ENCODE peak calls at places on chromosomes 3 and 15, in six cellular contexts. T is brain microvascular endothelial cell; R is choroid plexus epithelial cell; B is GM12892; U is HFFc6; A is CD4-positive, alpha-beta T cell. S is an unnamed sample.

GRCh38 chr3:129824926-129825541 is 68.5 kb downstream of the TMCC1 start:
- DNase-seq in B (no peak), A (peak), R (peak), U (peak), T (no peak), S (peak)

GRCh38 chr3:141575879-141576743 is 89.3 kb downstream of the RASA2 start:
- DNase-seq in U (peak), T (no peak), B (no peak), R (peak), A (no peak), S (no peak)

GRCh38 chr3:48561045-48561736 is 2.4 kb downstream of the UCN2 start:
- DNase-seq in T (peak), A (no peak), R (peak), B (no peak), U (peak), S (no peak)

GRCh38 chr15:52558196-52558595 is 10.6 kb downstream of the ARPP19 start:
- DNase-seq in U (peak), R (peak), A (peak), B (no peak), T (peak), S (peak)

GRCh38 chr3:101640256-101640655 is 36.7 kb downstream of the ZBTB11 start:
- DNase-seq in A (no peak), T (no peak), U (no peak), R (no peak), B (no peak), S (no peak)

GRCh38 chr15:63080638-63081250 is 38.2 kb downstream of the TPM1 start:
- DNase-seq in B (no peak), A (no peak), U (no peak), T (no peak), R (no peak), S (no peak)

GRCh38 chr3:141643391-141643790 is 94.7 kb upstream of the RNF7 start:
- DNase-seq in T (no peak), A (no peak), B (no peak), U (peak), R (peak), S (no peak)

GRCh38 chr3:44969170-44969569 is 6.8 kb downstream of the ZDHHC3 start:
- DNase-seq in B (no peak), U (no peak), T (no peak), A (no peak), R (no peak), S (peak)

GRCh38 chr15:78149805-78150751 is 916 bp downstream of the IDH3A start:
- DNase-seq in A (no peak), T (no peak), U (no peak), R (peak), B (no peak), S (no peak)

GRCh38 chr15:32794973-32795372 is 77.2 kb downstream of the GREM1 start:
- DNase-seq in B (no peak), A (no peak), R (peak), U (no peak), T (no peak), S (no peak)

GRCh38 chr3:126349611-126350501 is 7.4 kb downstream of the KLF15 start:
- DNase-seq in U (no peak), A (no peak), T (no peak), B (no peak), R (no peak), S (no peak)

GRCh38 chr3:51703026-51703775 is 3.7 kb upstream of the GRM2 start:
- DNase-seq in A (no peak), R (no peak), B (no peak), U (no peak), T (no peak), S (no peak)